ENCODE peak calls at places on chromosome 3, in five cellular contexts. One of them, this sample, is unnamed.

GRCh38 chr3:194292331-194292730 is 58.8 kb downstream of the CPN2 start:
- DNase-seq in CD8-positive, alpha-beta T cell: no peak
- DNase-seq in left lung: no peak
- DNase-seq in hepatocyte: no peak
- DNase-seq in heart left ventricle: no peak
- DNase-seq in this sample: no peak

GRCh38 chr3:104764499-104764898 is 602.2 kb upstream of the ALCAM start:
- DNase-seq in CD8-positive, alpha-beta T cell: no peak
- DNase-seq in left lung: no peak
- DNase-seq in hepatocyte: no peak
- DNase-seq in heart left ventricle: no peak
- DNase-seq in this sample: no peak

GRCh38 chr3:141797167-141797773 is 34.1 kb downstream of the GRK7 start:
- DNase-seq in CD8-positive, alpha-beta T cell: peak
- DNase-seq in left lung: peak
- DNase-seq in hepatocyte: peak
- DNase-seq in heart left ventricle: peak
- DNase-seq in this sample: peak

GRCh38 chr3:50164056-50164455 is 8.9 kb downstream of the SEMA3F start:
- DNase-seq in CD8-positive, alpha-beta T cell: no peak
- DNase-seq in left lung: no peak
- DNase-seq in hepatocyte: peak
- DNase-seq in heart left ventricle: peak
- DNase-seq in this sample: no peak

GRCh38 chr3:169658311-169658931 is 5.1 kb downstream of the MECOM start:
- DNase-seq in CD8-positive, alpha-beta T cell: no peak
- DNase-seq in left lung: peak
- DNase-seq in hepatocyte: peak
- DNase-seq in heart left ventricle: peak
- DNase-seq in this sample: no peak

GRCh38 chr3:185728630-185729334 is 96.1 kb downstream of the IGF2BP2 start:
- DNase-seq in CD8-positive, alpha-beta T cell: no peak
- DNase-seq in left lung: no peak
- DNase-seq in hepatocyte: no peak
- DNase-seq in heart left ventricle: no peak
- DNase-seq in this sample: no peak

GRCh38 chr3:52385157-52385556 is 59.7 kb downstream of the SEMA3G start:
- DNase-seq in CD8-positive, alpha-beta T cell: no peak
- DNase-seq in left lung: no peak
- DNase-seq in hepatocyte: peak
- DNase-seq in heart left ventricle: no peak
- DNase-seq in this sample: peak

GRCh38 chr3:138437281-138437680 is 2.9 kb downstream of the ESYT3 start:
- DNase-seq in CD8-positive, alpha-beta T cell: no peak
- DNase-seq in left lung: peak
- DNase-seq in hepatocyte: no peak
- DNase-seq in heart left ventricle: no peak
- DNase-seq in this sample: no peak

GRCh38 chr3:183698760-183699159 is 1.2 kb downstream of the YEATS2 start:
- DNase-seq in CD8-positive, alpha-beta T cell: no peak
- DNase-seq in left lung: no peak
- DNase-seq in hepatocyte: peak
- DNase-seq in heart left ventricle: no peak
- DNase-seq in this sample: no peak

GRCh38 chr3:149575213-149575961 is 82.4 kb downstream of the WWTR1 start:
- DNase-seq in CD8-positive, alpha-beta T cell: no peak
- DNase-seq in left lung: no peak
- DNase-seq in hepatocyte: peak
- DNase-seq in heart left ventricle: peak
- DNase-seq in this sample: no peak

GRCh38 chr3:190121061-190121765 is 516 bp upstream of the P3H2 start:
- DNase-seq in CD8-positive, alpha-beta T cell: no peak
- DNase-seq in left lung: no peak
- DNase-seq in hepatocyte: no peak
- DNase-seq in heart left ventricle: no peak
- DNase-seq in this sample: no peak

DNA sequence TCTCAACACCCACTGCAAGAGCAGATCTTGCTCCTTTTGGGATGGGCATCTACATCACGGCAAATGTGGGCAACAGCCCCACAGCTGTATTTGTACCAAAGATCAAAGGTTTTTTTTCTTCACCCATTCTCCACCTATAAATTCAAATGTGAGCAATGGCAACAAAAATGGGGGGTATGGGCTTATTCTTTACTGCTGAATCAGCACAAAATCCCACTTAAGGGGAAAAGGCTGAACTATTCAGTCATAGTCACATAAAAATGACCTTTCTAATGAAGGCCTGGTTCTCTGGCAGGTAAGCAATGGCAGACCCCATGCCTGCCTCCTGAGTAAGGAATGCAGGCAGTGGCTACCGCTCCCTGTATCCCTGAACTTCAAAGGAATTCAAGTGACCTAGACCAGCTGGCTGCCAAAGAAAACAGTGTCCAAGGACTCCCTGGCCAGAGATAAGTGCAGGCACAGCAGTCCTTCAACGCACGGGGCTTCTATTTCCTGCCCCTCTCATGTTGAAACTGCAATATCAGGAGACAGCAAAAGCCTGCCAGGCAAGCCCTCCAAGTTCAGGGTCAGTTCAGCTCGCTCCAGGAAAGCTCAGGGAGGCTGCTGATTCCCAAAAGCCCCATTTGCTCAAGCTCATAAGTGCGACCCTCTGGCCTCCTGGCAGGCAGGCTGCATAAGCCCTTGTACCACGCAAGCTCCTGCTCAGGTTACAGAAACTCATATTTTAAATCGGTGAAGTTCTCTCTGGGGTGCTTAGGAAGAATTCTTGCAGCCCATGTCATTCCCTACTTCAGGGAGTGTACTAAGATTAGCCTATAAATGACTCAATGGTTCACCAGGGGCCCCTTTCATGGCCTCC is 134.1 kb downstream of the PDZRN3 start:
- DNase-seq in CD8-positive, alpha-beta T cell: no peak
- DNase-seq in left lung: no peak
- DNase-seq in hepatocyte: no peak
- DNase-seq in heart left ventricle: peak
- DNase-seq in this sample: no peak
- TF ChIP-seq CTCF in CD8-positive, alpha-beta T cell: no peak
- TF ChIP-seq CTCF in left lung: no peak
- TF ChIP-seq CTCF in hepatocyte: no peak
- TF ChIP-seq CTCF in heart left ventricle: no peak
- TF ChIP-seq CTCF in this sample: no peak

GRCh38 chr3:8446845-8447244 is 54.8 kb upstream of the LMCD1 start:
- DNase-seq in CD8-positive, alpha-beta T cell: no peak
- DNase-seq in left lung: no peak
- DNase-seq in hepatocyte: no peak
- DNase-seq in heart left ventricle: no peak
- DNase-seq in this sample: no peak

GRCh38 chr3:8452112-8452511 is 49.5 kb upstream of the LMCD1 start:
- DNase-seq in CD8-positive, alpha-beta T cell: no peak
- DNase-seq in left lung: no peak
- DNase-seq in hepatocyte: no peak
- DNase-seq in heart left ventricle: no peak
- DNase-seq in this sample: no peak

GRCh38 chr3:8451696-8452095 is 49.9 kb upstream of the LMCD1 start:
- DNase-seq in CD8-positive, alpha-beta T cell: no peak
- DNase-seq in left lung: no peak
- DNase-seq in hepatocyte: no peak
- DNase-seq in heart left ventricle: no peak
- DNase-seq in this sample: no peak

GRCh38 chr3:8453153-8453552 is 48.5 kb upstream of the LMCD1 start:
- DNase-seq in CD8-positive, alpha-beta T cell: no peak
- DNase-seq in left lung: no peak
- DNase-seq in hepatocyte: no peak
- DNase-seq in heart left ventricle: no peak
- DNase-seq in this sample: no peak

GRCh38 chr3:8450618-8451017 is 51.0 kb upstream of the LMCD1 start:
- DNase-seq in CD8-positive, alpha-beta T cell: no peak
- DNase-seq in left lung: no peak
- DNase-seq in hepatocyte: no peak
- DNase-seq in heart left ventricle: no peak
- DNase-seq in this sample: no peak
- TF ChIP-seq CTCF in CD8-positive, alpha-beta T cell: no peak
- TF ChIP-seq CTCF in left lung: no peak
- TF ChIP-seq CTCF in hepatocyte: no peak
- TF ChIP-seq CTCF in heart left ventricle: no peak
- TF ChIP-seq CTCF in this sample: no peak

GRCh38 chr3:157204880-157205279 is 44.9 kb upstream of the CCNL1 start:
- DNase-seq in CD8-positive, alpha-beta T cell: no peak
- DNase-seq in left lung: no peak
- DNase-seq in hepatocyte: no peak
- DNase-seq in heart left ventricle: no peak
- DNase-seq in this sample: no peak

GRCh38 chr3:157201648-157202278 is 41.8 kb upstream of the CCNL1 start:
- DNase-seq in CD8-positive, alpha-beta T cell: no peak
- DNase-seq in left lung: no peak
- DNase-seq in hepatocyte: peak
- DNase-seq in heart left ventricle: no peak
- DNase-seq in this sample: no peak

GRCh38 chr3:157199841-157200240 is 39.9 kb upstream of the CCNL1 start:
- DNase-seq in CD8-positive, alpha-beta T cell: no peak
- DNase-seq in left lung: no peak
- DNase-seq in hepatocyte: no peak
- DNase-seq in heart left ventricle: no peak
- DNase-seq in this sample: no peak

DNA sequence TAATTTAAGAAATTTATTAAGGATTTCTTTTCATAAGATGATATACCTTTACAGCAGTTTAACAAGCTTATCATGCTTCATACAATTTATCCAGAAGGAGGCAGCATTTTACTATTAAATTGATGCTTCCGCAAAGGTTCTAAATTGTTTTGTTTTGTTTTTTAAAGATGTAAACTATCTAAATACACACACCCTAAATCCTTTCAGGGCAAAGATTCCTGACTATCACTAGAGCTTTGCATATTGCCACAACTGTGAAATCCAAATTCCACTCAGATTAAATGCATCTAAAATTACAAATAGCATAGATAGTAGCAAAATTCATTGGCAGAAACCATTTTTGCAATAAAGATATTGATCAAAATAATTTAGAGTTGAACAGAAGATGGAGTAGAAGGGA is 44.5 kb upstream of the CCNL1 start:
- DNase-seq in CD8-positive, alpha-beta T cell: no peak
- DNase-seq in left lung: no peak
- DNase-seq in hepatocyte: peak
- DNase-seq in heart left ventricle: no peak
- DNase-seq in this sample: no peak
- TF ChIP-seq CTCF in CD8-positive, alpha-beta T cell: peak
- TF ChIP-seq CTCF in left lung: peak
- TF ChIP-seq CTCF in hepatocyte: peak
- TF ChIP-seq CTCF in heart left ventricle: peak
- TF ChIP-seq CTCF in this sample: peak

DNA sequence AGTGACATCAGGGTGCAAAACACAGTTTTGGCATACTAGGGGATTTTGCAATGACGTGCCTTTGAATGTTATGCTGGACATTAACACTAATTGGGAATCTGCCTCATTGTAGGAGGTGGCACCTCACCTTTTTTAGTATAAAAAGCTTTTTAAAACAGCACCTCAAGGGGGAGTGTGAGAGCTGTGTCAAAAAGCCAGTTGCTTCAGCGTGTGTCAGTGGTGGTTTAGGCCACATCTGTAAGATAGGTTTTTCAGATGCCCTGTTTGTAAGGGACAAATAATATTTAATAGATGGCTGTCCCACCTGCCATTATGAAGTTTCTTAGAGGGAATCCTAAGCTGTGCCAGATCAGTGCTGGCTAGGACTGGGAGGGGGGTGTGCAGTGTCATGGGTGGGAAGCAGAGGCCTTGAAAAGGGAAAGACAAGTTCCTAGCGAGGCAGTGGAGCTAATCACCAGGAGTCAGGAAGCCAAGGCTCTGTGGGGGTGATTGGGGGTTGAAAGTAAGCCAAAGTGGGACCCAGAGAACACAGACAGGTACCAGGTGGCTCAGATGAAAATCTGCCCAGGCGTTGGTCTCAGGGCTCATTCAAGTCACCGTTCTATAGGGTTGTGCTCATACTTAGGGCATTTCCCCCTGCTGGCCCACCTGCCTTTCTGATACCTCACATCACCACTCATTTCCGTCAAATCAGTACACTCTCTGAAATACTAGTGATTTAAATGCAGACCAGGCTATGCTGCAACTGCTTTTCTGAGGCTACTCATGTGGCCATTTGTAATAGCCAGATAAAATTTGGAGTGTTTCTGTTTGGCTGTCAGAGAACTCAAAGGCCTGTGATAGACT is 120.5 kb downstream of the BBX start:
- DNase-seq in CD8-positive, alpha-beta T cell: no peak
- DNase-seq in left lung: no peak
- DNase-seq in hepatocyte: no peak
- DNase-seq in heart left ventricle: no peak
- DNase-seq in this sample: no peak
- TF ChIP-seq CTCF in CD8-positive, alpha-beta T cell: no peak
- TF ChIP-seq CTCF in left lung: no peak
- TF ChIP-seq CTCF in hepatocyte: peak
- TF ChIP-seq CTCF in heart left ventricle: no peak
- TF ChIP-seq CTCF in this sample: peak